ENCODE peak calls at places on chromosomes 5 and 9, in nine cellular contexts. E is naive thymus-derived CD8-positive, alpha-beta T cell; T is T-helper 17 cell; X is gastroesophageal sphincter; V is natural killer cell; F is RWPE2; R is naive thymus-derived CD4-positive, alpha-beta T cell; B is CD8-positive, alpha-beta T cell; C is PC-3. W is an unnamed sample.

GRCh38 chr9:134770972-134771971 is 109.3 kb upstream of the FCN2 start:
- ATAC-seq in E (no peak), T (no peak), X (no peak), V (no peak), F (no peak), R (no peak), B (no peak), C (no peak), W (no peak)

GRCh38 chr5:92962752-92963151 is 618.3 kb downstream of the NR2F1-AS1 start:
- ATAC-seq in E (no peak), T (no peak), X (no peak), V (no peak), F (no peak), R (no peak), B (no peak), C (no peak), W (no peak)

GRCh38 chr9:121286973-121287721 is 19.2 kb downstream of the GSN start:
- ATAC-seq in E (no peak), T (no peak), X (peak), V (no peak), F (peak), R (peak), B (no peak), C (peak), W (peak)

GRCh38 chr9:108708448-108708847 is 147.3 kb downstream of the ACTL7B start:
- ATAC-seq in E (no peak), T (no peak), X (peak), V (no peak), F (no peak), R (no peak), B (no peak), C (no peak), W (no peak)

GRCh38 chr9:134545213-134546211 is 96.1 kb upstream of the COL5A1 start:
- ATAC-seq in E (no peak), T (no peak), X (peak), V (no peak), F (no peak), R (no peak), B (no peak), C (no peak), W (no peak)

GRCh38 chr5:61401726-61402125 is 69.7 kb downstream of the ZSWIM6 start:
- ATAC-seq in E (no peak), T (no peak), X (no peak), V (no peak), F (peak), R (no peak), B (no peak), C (peak), W (peak)

GRCh38 chr5:167916706-167917105 is 374.7 kb upstream of the WWC1 start:
- ATAC-seq in E (no peak), T (no peak), X (no peak), V (no peak), F (peak), R (no peak), B (no peak), C (no peak), W (no peak)

GRCh38 chr5:61464512-61464911 is 132.5 kb downstream of the ZSWIM6 start:
- ATAC-seq in E (no peak), T (no peak), X (no peak), V (no peak), F (no peak), R (no peak), B (no peak), C (no peak), W (no peak)

GRCh38 chr9:107249131-107249533 is 33.9 kb upstream of the RAD23B start:
- ATAC-seq in E (no peak), T (no peak), X (no peak), V (no peak), F (peak), R (no peak), B (no peak), C (peak), W (peak)

GRCh38 chr9:5863092-5863746 is 27.5 kb upstream of the MLANA start:
- ATAC-seq in E (no peak), T (no peak), X (no peak), V (no peak), F (no peak), R (no peak), B (no peak), C (no peak), W (no peak)

GRCh38 chr5:124880903-124881302 is 134.5 kb upstream of the ZNF608 start:
- ATAC-seq in E (no peak), T (no peak), X (no peak), V (no peak), F (no peak), R (peak), B (no peak), C (no peak), W (no peak)

GRCh38 chr5:93019896-93020295 is 561.1 kb downstream of the NR2F1-AS1 start:
- ATAC-seq in E (no peak), T (no peak), X (no peak), V (no peak), F (no peak), R (no peak), B (no peak), C (no peak), W (no peak)

GRCh38 chr5:35890021-35890740 is 33.5 kb downstream of the IL7R start:
- ATAC-seq in E (no peak), T (no peak), X (no peak), V (no peak), F (peak), R (no peak), B (no peak), C (peak), W (no peak)

GRCh38 chr5:151825445-151825844 is 53.7 kb downstream of the G3BP1 start:
- ATAC-seq in E (no peak), T (peak), X (peak), V (peak), F (peak), R (peak), B (peak), C (peak), W (peak)

GRCh38 chr9:85431396-85432102 is 310.2 kb downstream of the AGTPBP1 start:
- ATAC-seq in E (no peak), T (no peak), X (no peak), V (no peak), F (peak), R (no peak), B (no peak), C (peak), W (no peak)

GRCh38 chr5:37825334-37825915 is 14.4 kb downstream of the GDNF start:
- ATAC-seq in E (no peak), T (no peak), X (no peak), V (no peak), F (no peak), R (no peak), B (no peak), C (no peak), W (no peak)

GRCh38 chr5:469752-470483 is 26.9 kb downstream of the EXOC3 start:
- ATAC-seq in E (no peak), T (no peak), X (no peak), V (no peak), F (no peak), R (no peak), B (no peak), C (no peak), W (no peak)

GRCh38 chr5:158589939-158590338 is 509.8 kb downstream of the EBF1 start:
- ATAC-seq in E (no peak), T (no peak), X (no peak), V (no peak), F (no peak), R (no peak), B (no peak), C (no peak), W (no peak)

GRCh38 chr5:127941646-127942045 is 141.9 kb upstream of the SLC12A2 start:
- ATAC-seq in E (no peak), T (no peak), X (no peak), V (no peak), F (no peak), R (no peak), B (no peak), C (peak), W (no peak)

GRCh38 chr9:105296889-105297288 is 52.4 kb downstream of the SLC44A1 start:
- ATAC-seq in E (no peak), T (no peak), X (peak), V (no peak), F (peak), R (no peak), B (no peak), C (no peak), W (peak)

GRCh38 chr9:130144703-130145102 is 27.5 kb upstream of the NCS1 start:
- ATAC-seq in E (no peak), T (no peak), X (no peak), V (no peak), F (no peak), R (no peak), B (no peak), C (no peak), W (no peak)

GRCh38 chr5:151950681-151951080 is 26.0 kb upstream of the GLRA1 start:
- ATAC-seq in E (no peak), T (peak), X (no peak), V (no peak), F (no peak), R (no peak), B (no peak), C (no peak), W (no peak)

GRCh38 chr5:67187318-67187717 is 9.3 kb downstream of the CD180 start:
- ATAC-seq in E (peak), T (peak), X (no peak), V (no peak), F (no peak), R (peak), B (no peak), C (no peak), W (no peak)

GRCh38 chr5:132086277-132086794 is 12.7 kb downstream of the CSF2 start:
- ATAC-seq in E (no peak), T (no peak), X (peak), V (no peak), F (peak), R (no peak), B (no peak), C (peak), W (peak)

GRCh38 chr9:95307538-95307937 is 10.0 kb downstream of the FANCC start:
- ATAC-seq in E (no peak), T (no peak), X (no peak), V (no peak), F (no peak), R (no peak), B (no peak), C (no peak), W (peak)

GRCh38 chr5:110038297-110038997 is 348.7 kb downstream of the MAN2A1 start:
- ATAC-seq in E (no peak), T (no peak), X (no peak), V (no peak), F (no peak), R (no peak), B (no peak), C (no peak), W (no peak)

GRCh38 chr5:179314606-179315355 is 30.5 kb downstream of the ADAMTS2 start:
- ATAC-seq in E (no peak), T (no peak), X (peak), V (no peak), F (no peak), R (no peak), B (no peak), C (no peak), W (no peak)

GRCh38 chr9:72960446-72960845 is 7.6 kb upstream of the ALDH1A1 start:
- ATAC-seq in E (no peak), T (no peak), X (no peak), V (no peak), F (peak), R (no peak), B (no peak), C (no peak), W (no peak)

GRCh38 chr5:136311999-136312398 is 53.3 kb downstream of the TRPC7 start:
- ATAC-seq in E (no peak), T (no peak), X (no peak), V (no peak), F (no peak), R (no peak), B (no peak), C (no peak), W (no peak)

GRCh38 chr5:149702607-149702952 is 27.5 kb upstream of the PPARGC1B start:
- ATAC-seq in E (no peak), T (no peak), X (no peak), V (no peak), F (no peak), R (no peak), B (no peak), C (no peak), W (no peak)

GRCh38 chr5:77369566-77369965 is 122.5 kb downstream of the WDR41 start:
- ATAC-seq in E (no peak), T (no peak), X (no peak), V (no peak), F (no peak), R (no peak), B (no peak), C (no peak), W (no peak)

GRCh38 chr9:121380941-121381340 is 10.9 kb upstream of the STOM start:
- ATAC-seq in E (no peak), T (no peak), X (no peak), V (no peak), F (no peak), R (no peak), B (no peak), C (no peak), W (no peak)

W was measured in SK-N-SH treated with all-trans-retinoic acid at 6 μM for 48 hours.